ENCODE peak calls at places on chromosomes 13 and 19, in four cellular contexts. One of them, this sample, is unnamed.

GRCh38 chr13:84896128-84896527 is 903.1 kb downstream of the SLITRK6 start:
- DNase-seq in psoas muscle: no peak
- DNase-seq in IMR-90: peak
- DNase-seq in dorsolateral prefrontal cortex: no peak
- DNase-seq in this sample: peak

GRCh38 chr19:43726736-43727592 is 11.1 kb downstream of the IRGC start:
- DNase-seq in psoas muscle: no peak
- DNase-seq in IMR-90: no peak
- DNase-seq in dorsolateral prefrontal cortex: no peak
- DNase-seq in this sample: no peak

GRCh38 chr13:93226623-93227279 is at the start of gene GPC6:
- DNase-seq in psoas muscle: no peak
- DNase-seq in IMR-90: peak
- DNase-seq in dorsolateral prefrontal cortex: no peak
- DNase-seq in this sample: no peak

GRCh38 chr13:40063743-40064142 is 408.3 kb downstream of the COG6 start:
- DNase-seq in psoas muscle: no peak
- DNase-seq in IMR-90: no peak
- DNase-seq in dorsolateral prefrontal cortex: no peak
- DNase-seq in this sample: no peak

GRCh38 chr19:55044771-55045716 is 7.0 kb upstream of the GP6 start:
- DNase-seq in psoas muscle: no peak
- DNase-seq in IMR-90: no peak
- DNase-seq in dorsolateral prefrontal cortex: no peak
- DNase-seq in this sample: no peak

GRCh38 chr13:32969516-32969941 is 46.7 kb upstream of the KL start:
- DNase-seq in psoas muscle: no peak
- DNase-seq in IMR-90: peak
- DNase-seq in dorsolateral prefrontal cortex: no peak
- DNase-seq in this sample: no peak

GRCh38 chr19:40091205-40092129 is 724 bp upstream of the ZNF780A start:
- DNase-seq in psoas muscle: no peak
- DNase-seq in IMR-90: no peak
- DNase-seq in dorsolateral prefrontal cortex: no peak
- DNase-seq in this sample: no peak

GRCh38 chr19:1949304-1950101 is 8.5 kb downstream of the CSNK1G2 start:
- DNase-seq in psoas muscle: no peak
- DNase-seq in IMR-90: no peak
- DNase-seq in dorsolateral prefrontal cortex: no peak
- DNase-seq in this sample: no peak

GRCh38 chr13:105213512-105213911 is 1322.0 kb downstream of the EFNB2 start:
- DNase-seq in psoas muscle: no peak
- DNase-seq in IMR-90: no peak
- DNase-seq in dorsolateral prefrontal cortex: no peak
- DNase-seq in this sample: no peak
- TF ChIP-seq CTCF in psoas muscle: no peak
- TF ChIP-seq CTCF in IMR-90: no peak
- TF ChIP-seq CTCF in dorsolateral prefrontal cortex: no peak
- TF ChIP-seq CTCF in this sample: no peak

GRCh38 chr19:34690372-34690771 is 12.9 kb downstream of the ZNF302 start:
- DNase-seq in psoas muscle: no peak
- DNase-seq in IMR-90: no peak
- DNase-seq in dorsolateral prefrontal cortex: no peak
- DNase-seq in this sample: no peak
- TF ChIP-seq CTCF in psoas muscle: no peak
- TF ChIP-seq CTCF in IMR-90: no peak
- TF ChIP-seq CTCF in dorsolateral prefrontal cortex: no peak
- TF ChIP-seq CTCF in this sample: no peak

DNA sequence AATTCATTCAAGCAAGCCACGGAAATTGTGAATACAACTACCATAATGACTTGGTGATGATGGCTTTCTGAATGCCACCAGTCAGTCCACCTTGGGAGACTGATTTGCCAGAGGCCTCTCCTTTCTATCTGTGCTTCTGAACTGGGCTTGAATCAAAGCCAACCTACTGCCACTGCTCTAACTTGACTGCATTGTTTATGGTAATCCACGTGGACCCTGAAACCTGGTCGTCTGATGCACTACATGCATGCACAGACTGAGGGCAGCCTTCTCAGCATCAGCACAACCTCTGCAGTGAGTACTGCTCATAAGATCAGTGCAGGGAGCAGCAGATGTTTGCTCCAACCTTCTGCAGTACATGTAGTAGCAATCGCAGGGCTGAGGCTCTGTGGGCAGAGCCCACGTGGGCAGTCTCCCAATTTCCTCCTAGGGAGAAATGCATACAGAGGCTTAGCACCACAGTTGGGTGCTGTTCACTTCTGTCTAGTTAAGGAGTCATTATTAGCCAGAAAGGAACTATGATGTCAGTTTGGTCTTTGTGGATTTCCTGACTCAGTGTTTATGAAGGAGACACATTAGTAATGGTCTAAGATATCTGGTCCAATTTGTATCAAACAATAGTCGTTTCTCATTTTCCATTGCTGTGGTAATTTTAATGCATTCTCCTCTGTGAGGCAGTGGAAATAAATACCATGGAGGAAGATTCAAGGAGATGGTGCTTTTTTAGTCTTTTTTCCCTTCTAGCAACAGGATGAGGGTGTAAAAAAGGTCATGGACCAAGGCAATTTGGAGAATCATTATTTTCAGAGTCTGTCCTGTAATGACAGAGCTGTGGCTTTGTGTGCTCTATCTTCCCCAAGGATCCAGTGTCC is 82.5 kb downstream of the AKAP11 start:
- DNase-seq in psoas muscle: no peak
- DNase-seq in IMR-90: peak
- DNase-seq in dorsolateral prefrontal cortex: no peak
- DNase-seq in this sample: no peak
- TF ChIP-seq CTCF in psoas muscle: no peak
- TF ChIP-seq CTCF in IMR-90: no peak
- TF ChIP-seq CTCF in dorsolateral prefrontal cortex: no peak
- TF ChIP-seq CTCF in this sample: no peak

DNA sequence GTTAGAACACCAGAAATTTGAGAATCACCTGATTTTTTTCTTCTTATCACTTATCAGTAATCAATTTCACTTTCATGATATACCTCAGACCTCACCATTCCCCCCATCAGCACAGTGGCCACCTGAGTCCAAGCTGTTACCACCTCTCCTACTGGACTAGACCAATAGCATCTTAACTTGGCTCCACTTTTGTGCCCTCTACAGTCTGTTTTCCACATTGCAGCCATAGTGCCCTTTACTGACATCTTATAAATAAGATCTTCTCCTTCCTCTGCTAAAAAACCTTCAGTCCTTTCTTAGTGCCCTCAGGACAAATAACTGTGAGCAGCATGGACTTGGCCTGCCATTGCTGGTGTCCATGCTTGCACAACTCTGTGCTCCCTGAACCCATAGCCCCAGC is 380.7 kb downstream of the LMO7 start:
- DNase-seq in psoas muscle: no peak
- DNase-seq in IMR-90: peak
- DNase-seq in dorsolateral prefrontal cortex: no peak
- DNase-seq in this sample: no peak
- TF ChIP-seq CTCF in psoas muscle: no peak
- TF ChIP-seq CTCF in IMR-90: peak
- TF ChIP-seq CTCF in dorsolateral prefrontal cortex: peak
- TF ChIP-seq CTCF in this sample: no peak

DNA sequence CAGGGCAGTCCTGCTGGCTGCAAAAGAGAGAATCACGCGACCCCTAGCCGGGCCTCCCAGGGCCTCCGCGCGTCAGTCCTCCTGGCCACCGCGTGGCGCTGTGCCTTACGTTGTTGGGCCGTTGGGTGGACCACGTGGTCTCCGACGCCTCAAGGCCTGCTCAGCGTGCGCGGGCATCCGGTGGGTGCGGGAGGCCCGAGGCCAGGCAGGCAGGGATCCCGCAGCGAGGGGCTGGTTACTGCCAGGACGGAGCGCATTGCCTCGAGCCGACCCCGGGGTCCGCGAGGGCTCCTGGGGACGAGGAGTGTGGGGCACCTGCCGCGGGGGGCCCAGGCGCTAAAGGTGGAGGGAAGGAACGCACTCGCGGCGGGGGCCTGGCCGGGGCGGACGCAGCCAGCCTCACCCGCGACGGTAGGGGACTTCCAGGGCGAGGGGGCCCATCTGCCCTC is at the start of gene TDRD12:
- DNase-seq in psoas muscle: no peak
- DNase-seq in IMR-90: no peak
- DNase-seq in dorsolateral prefrontal cortex: no peak
- DNase-seq in this sample: no peak
- TF ChIP-seq CTCF in psoas muscle: no peak
- TF ChIP-seq CTCF in IMR-90: no peak
- TF ChIP-seq CTCF in dorsolateral prefrontal cortex: no peak
- TF ChIP-seq CTCF in this sample: no peak

DNA sequence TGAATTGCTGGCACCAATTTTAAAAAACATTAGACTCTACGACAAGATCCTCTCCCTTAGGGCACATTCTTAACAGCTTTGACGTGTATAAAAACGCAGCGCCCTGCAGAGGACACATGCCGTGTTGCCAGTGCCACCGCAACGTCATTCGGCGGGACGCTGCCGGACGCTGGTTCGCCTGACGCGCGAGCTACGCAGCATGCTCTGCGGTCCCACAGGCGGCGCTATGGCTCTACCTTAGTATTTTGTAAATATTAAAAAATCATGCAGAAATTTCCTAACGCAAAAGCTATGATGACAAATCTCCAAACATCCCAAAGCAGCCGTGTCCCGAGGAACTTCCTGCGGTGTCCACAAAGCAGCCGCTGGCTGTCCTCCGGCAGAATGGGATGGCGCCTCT is 4.2 kb upstream of the ADPRHL1 start:
- DNase-seq in psoas muscle: peak
- DNase-seq in IMR-90: no peak
- DNase-seq in dorsolateral prefrontal cortex: no peak
- DNase-seq in this sample: no peak
- TF ChIP-seq CTCF in psoas muscle: no peak
- TF ChIP-seq CTCF in IMR-90: peak
- TF ChIP-seq CTCF in dorsolateral prefrontal cortex: no peak
- TF ChIP-seq CTCF in this sample: no peak

GRCh38 chr19:49451430-49452181 is at the start of gene PIH1D1:
- DNase-seq in psoas muscle: peak
- DNase-seq in IMR-90: peak
- DNase-seq in dorsolateral prefrontal cortex: peak
- DNase-seq in this sample: peak
- TF ChIP-seq CTCF in psoas muscle: no peak
- TF ChIP-seq CTCF in IMR-90: no peak
- TF ChIP-seq CTCF in dorsolateral prefrontal cortex: peak
- TF ChIP-seq CTCF in this sample: no peak